ENCODE peak calls at places on chromosome 13, in nine cellular contexts. B, H, L, Z, M, A, V, P and K are unnamed samples.

GRCh38 chr13:80515296-80515695 is 174.4 kb upstream of the SPRY2 start:
- DNase-seq in H (no peak), L (no peak), B (no peak), Z (no peak), P (no peak), V (no peak), A (no peak), M (no peak), K (no peak)

GRCh38 chr13:98454389-98454881 is 122.5 kb downstream of the STK24 start:
- DNase-seq in H (no peak), Z (no peak), B (peak; percentile 79), V (peak; percentile 59), P (peak; percentile 98), L (peak; percentile 95), A (no peak), M (no peak), K (peak; percentile 34)

GRCh38 chr13:102606537-102607309 is 9.9 kb downstream of the TPP2 start:
- DNase-seq in P (no peak), V (no peak), Z (no peak), A (no peak), L (no peak), H (no peak), B (no peak), M (no peak), K (no peak)

GRCh38 chr13:27751953-27752352 is 40.3 kb upstream of the GSX1 start:
- DNase-seq in H (no peak), L (no peak), P (no peak), A (no peak), Z (no peak), V (no peak), B (no peak), M (no peak), K (no peak)

GRCh38 chr13:52845766-52846566 is 2.5 kb downstream of the PCDH8 start:
- DNase-seq in B (no peak), H (peak; percentile 48), M (peak; percentile 28), L (no peak), P (no peak), A (no peak), V (no peak), Z (peak; percentile 47), K (no peak)

GRCh38 chr13:29923554-29924481 is 73.4 kb upstream of the UBL3 start:
- DNase-seq in H (peak; percentile 77), P (peak; percentile 98), A (peak; percentile 36), B (peak; percentile 97), V (peak; percentile 98), M (peak; percentile 83), L (peak; percentile 96), Z (peak; percentile 90), K (peak; percentile 91)

GRCh38 chr13:25848822-25849740 is 202.7 kb downstream of the SHISA2 start:
- DNase-seq in P (no peak), Z (no peak), V (no peak), M (no peak), A (no peak), B (no peak), L (no peak), H (no peak), K (no peak)

GRCh38 chr13:112174476-112175110 is 107.6 kb downstream of the SOX1 start:
- DNase-seq in V (peak; percentile 2), P (no peak), L (no peak), Z (no peak), M (no peak), A (no peak), B (peak; percentile 16), H (no peak), K (no peak)

GRCh38 chr13:40672310-40673060 is 6.0 kb upstream of the FOXO1 start:
- DNase-seq in P (peak; percentile 65), B (peak; percentile 64), V (peak; percentile 82), Z (no peak), L (no peak), M (no peak), H (no peak), A (no peak), K (no peak)

GRCh38 chr13:63336549-63336948 is 1920.9 kb upstream of the PCDH20 start:
- DNase-seq in A (no peak), H (no peak), P (no peak), L (no peak), B (no peak), V (no peak), Z (no peak), M (no peak), K (no peak)

GRCh38 chr13:75360170-75360569 is 121.8 kb downstream of the TBC1D4 start:
- DNase-seq in B (no peak), A (no peak), H (no peak), P (no peak), L (no peak), M (no peak), Z (no peak), V (no peak), K (no peak)

GRCh38 chr13:84651288-84651687 is 769.0 kb upstream of the SLITRK1 start:
- DNase-seq in H (no peak), Z (no peak), A (no peak), L (no peak), P (peak; percentile 72), B (peak; percentile 50), V (peak; percentile 84), M (peak; percentile 26), K (peak; percentile 57)

GRCh38 chr13:46160474-46161066 is 21.4 kb downstream of the LCP1 start:
- DNase-seq in Z (no peak), A (no peak), P (peak; percentile 57), V (peak; percentile 65), B (peak; percentile 47), H (no peak), M (no peak), L (peak; percentile 1), K (no peak)